ENCODE peak calls at places on chromosomes 5 and 9, in seven cellular contexts. M, D, B, S, Z, G and N are unnamed samples. For H3K4me1, the result is how much of the 10 kb centered on the place peaks cover.

GRCh38 chr5:12080761-12081160 is 176.5 kb upstream of the CTNND2 start:
- DNase-seq in M (no peak), D (no peak), B (no peak), S (no peak), Z (no peak), G (no peak), N (no peak)

GRCh38 chr9:81596671-81597426 is 92.5 kb downstream of the TLE1 start:
- DNase-seq in M (no peak), D (no peak), B (no peak), S (no peak), Z (no peak), G (no peak), N (no peak)

GRCh38 chr5:9653811-9654210 is 23.7 kb upstream of the TAS2R1 start:
- DNase-seq in M (no peak), D (no peak), B (no peak), S (peak), Z (no peak), G (no peak), N (peak)

GRCh38 chr5:59034498-59035186 is 451.8 kb downstream of the RAB3C start:
- DNase-seq in M (no peak), D (peak), B (no peak), S (peak), Z (no peak), G (no peak), N (no peak)

GRCh38 chr9:91930475-91930874 is 19.6 kb downstream of the ROR2 start:
- DNase-seq in M (no peak), D (peak), B (no peak), S (peak), Z (no peak), G (no peak), N (no peak)

GRCh38 chr9:134719331-134719730 is 77.7 kb downstream of the COL5A1 start:
- DNase-seq in M (no peak), D (no peak), B (no peak), S (no peak), Z (no peak), G (no peak), N (no peak)

GRCh38 chr5:17218353-17219005 is 1.0 kb downstream of the BASP1 start:
- DNase-seq in M (peak), D (no peak), B (peak), S (peak), Z (no peak), G (no peak), N (peak)

GRCh38 chr5:97644206-97644605 is 461.2 kb upstream of the RIOK2 start:
- DNase-seq in M (no peak), D (no peak), B (no peak), S (no peak), Z (no peak), G (no peak), N (no peak)

GRCh38 chr5:62306494-62307363 is 723 bp downstream of the KIF2A start:
- DNase-seq in M (peak), D (peak), B (peak), S (peak), Z (no peak), G (peak), N (peak)

GRCh38 chr5:16935271-16936149 is 578 bp downstream of the MYO10 start:
- DNase-seq in M (peak), D (peak), B (peak), S (no peak), Z (no peak), G (no peak), N (peak)

GRCh38 chr5:72402381-72402890 is 82.3 kb downstream of the PTCD2 start:
- DNase-seq in M (no peak), D (peak), B (no peak), S (peak), Z (no peak), G (no peak), N (no peak)

GRCh38 chr5:140023611-140024191 is 19.4 kb downstream of the NRG2 start:
- DNase-seq in M (no peak), D (no peak), B (no peak), S (no peak), Z (no peak), G (no peak), N (no peak)

GRCh38 chr9:22528485-22528884 is 81.9 kb downstream of the DMRTA1 start:
- DNase-seq in M (no peak), D (peak), B (no peak), S (peak), Z (no peak), G (no peak), N (no peak)

GRCh38 chr9:108903437-108904103 is 30.4 kb downstream of the ELP1 start:
- DNase-seq in M (no peak), D (no peak), B (no peak), S (peak), Z (no peak), G (no peak), N (no peak)

GRCh38 chr9:83285836-83286235 is 222.9 kb upstream of the RASEF start:
- DNase-seq in M (no peak), D (no peak), B (no peak), S (no peak), Z (no peak), G (no peak), N (no peak)

GRCh38 chr5:16051246-16051645 is 128.3 kb downstream of the MARCHF11 start:
- DNase-seq in M (no peak), D (no peak), B (no peak), S (no peak), Z (no peak), G (no peak), N (no peak)

GRCh38 chr5:157877821-157878220 is 18.9 kb upstream of the CLINT1 start:
- DNase-seq in M (no peak), D (no peak), B (no peak), S (no peak), Z (no peak), G (no peak), N (no peak)

GRCh38 chr9:6911901-6912650 is 154.3 kb downstream of the KDM4C start:
- DNase-seq in M (no peak), D (no peak), B (no peak), S (peak), Z (no peak), G (no peak), N (no peak)

GRCh38 chr5:103327893-103328292 is 69.3 kb downstream of the MACIR start:
- DNase-seq in M (no peak), D (no peak), B (no peak), S (no peak), Z (no peak), G (no peak), N (no peak)

GRCh38 chr9:74742792-74743389 is 144.8 kb downstream of the TRPM6 start:
- DNase-seq in M (no peak), D (peak), B (no peak), S (peak), Z (peak), G (no peak), N (no peak)

GRCh38 chr5:13866792-13867191 is 77.7 kb downstream of the DNAH5 start:
- DNase-seq in M (no peak), D (peak), B (no peak), S (peak), Z (peak), G (no peak), N (peak)

GRCh38 chr9:37468620-37469019 is 3.4 kb upstream of the ZBTB5 start:
- DNase-seq in M (no peak), D (peak), B (no peak), S (no peak), Z (no peak), G (no peak), N (no peak)

GRCh38 chr9:101477736-101478135 is 42.2 kb upstream of the ALDOB start:
- DNase-seq in M (no peak), D (no peak), B (no peak), S (peak), Z (no peak), G (no peak), N (no peak)

GRCh38 chr5:758698-759053 is 25.9 kb downstream of the ZDHHC11B start:
- DNase-seq in M (no peak), D (no peak), B (no peak), S (no peak), Z (no peak), G (no peak), N (no peak)

GRCh38 chr5:153276151-153276550 is 214.3 kb upstream of the GRIA1 start:
- DNase-seq in M (no peak), D (peak), B (no peak), S (no peak), Z (peak), G (no peak), N (peak)

GRCh38 chr9:95075700-95076099 is 241.8 kb downstream of the FANCC start:
- DNase-seq in M (no peak), D (no peak), B (no peak), S (no peak), Z (no peak), G (no peak), N (peak)

GRCh38 chr9:18393340-18394130 is 80.4 kb upstream of the ADAMTSL1 start:
- DNase-seq in M (peak), D (peak), B (no peak), S (peak), Z (peak), G (no peak), N (peak)

GRCh38 chr5:14171091-14171490 is 27.9 kb downstream of the TRIO start:
- DNase-seq in M (no peak), D (no peak), B (no peak), S (peak), Z (no peak), G (no peak), N (no peak)

GRCh38 chr9:126326228-126327015 is at the start of gene MVB12B:
- DNase-seq in M (peak), D (peak), B (no peak), S (peak), Z (no peak), G (peak), N (peak)

GRCh38 chr5:68950111-68950510 is 143.7 kb upstream of the SLC30A5 start:
- DNase-seq in M (no peak), D (no peak), B (no peak), S (no peak), Z (no peak), G (no peak), N (no peak)

GRCh38 chr9:71145179-71145578 is 23.8 kb upstream of the TRPM3 start:
- DNase-seq in M (no peak), D (no peak), B (no peak), S (no peak), Z (no peak), G (no peak), N (no peak)

GRCh38 chr9:708182-708555 is 133.3 kb upstream of the DMRT1 start:
- DNase-seq in M (no peak), D (no peak), B (no peak), S (no peak), Z (no peak), G (no peak), N (no peak)

DNA sequence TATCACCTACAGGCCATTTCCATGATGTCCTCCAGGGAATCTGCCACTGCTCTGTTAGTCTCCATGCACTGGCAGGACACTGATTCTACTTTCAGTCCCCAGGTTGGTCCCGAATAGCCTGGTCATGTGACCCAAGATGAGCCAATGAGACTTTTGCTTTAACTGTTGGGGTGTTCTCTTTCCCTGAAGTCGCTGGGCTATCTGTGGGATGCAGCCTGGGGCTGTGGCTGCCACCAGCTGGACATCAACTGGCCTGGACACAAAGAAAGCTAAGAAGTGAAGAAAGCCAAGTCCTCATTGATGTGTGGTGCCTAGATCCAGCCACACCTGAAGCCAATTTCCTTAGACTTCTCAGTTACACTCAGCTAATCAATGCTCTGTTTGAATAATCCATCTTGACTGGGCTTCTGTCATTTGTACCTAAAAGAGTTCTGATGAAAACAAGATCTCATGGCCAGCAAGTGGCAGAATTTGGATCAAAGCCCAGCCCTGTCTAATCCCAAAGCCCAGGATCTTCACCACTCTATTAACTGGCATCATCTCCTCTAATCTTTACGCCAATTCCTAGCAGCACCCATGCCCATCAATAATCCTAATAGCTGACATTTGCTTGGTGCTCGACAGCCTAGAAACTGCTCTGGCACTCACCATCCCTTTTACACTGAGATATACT is 37.1 kb downstream of the SH3PXD2B start:
- DNase-seq in M (no peak), D (peak), B (no peak), S (no peak), Z (no peak), G (no peak), N (no peak)
- TF ChIP-seq CTCF in M (no peak), D (no peak), B (no peak), S (no peak), Z (no peak), G (no peak), N (no peak)

GRCh38 chr9:14863402-14863801 is 46.8 kb downstream of the FREM1 start:
- DNase-seq in M (no peak), D (no peak), B (no peak), S (no peak), Z (no peak), G (no peak), N (no peak)
- H3K27ac ChIP-seq in M (no peak), D (no peak), B (no peak), S (no peak), Z (no peak), G (no peak), N (no peak)

GRCh38 chr5:169637856-169638190 is 748 bp downstream of the DOCK2 start:
- DNase-seq in M (peak), D (no peak), B (no peak), S (no peak), Z (no peak), G (peak), N (no peak)
- H3K4me1 ChIP-seq in M (under half), D (under half), B (under half), S (under half), Z (under half), G (under half), N (under half)

GRCh38 chr9:76756273-76756650 is 8.0 kb upstream of the PCA3 start:
- DNase-seq in M (peak), D (peak), B (no peak), S (peak), Z (peak), G (no peak), N (no peak)
- TF ChIP-seq CTCF in M (peak), D (peak), B (no peak), S (peak), Z (peak), G (no peak), N (no peak)

GRCh38 chr5:32163053-32163452 is 11.1 kb downstream of the GOLPH3 start:
- DNase-seq in M (no peak), D (no peak), B (no peak), S (no peak), Z (no peak), G (no peak), N (no peak)

GRCh38 chr5:32163785-32164184 is 10.3 kb downstream of the GOLPH3 start:
- DNase-seq in M (no peak), D (no peak), B (no peak), S (no peak), Z (no peak), G (no peak), N (no peak)

GRCh38 chr5:32168460-32169033 is 5.6 kb downstream of the GOLPH3 start:
- DNase-seq in M (no peak), D (no peak), B (no peak), S (no peak), Z (no peak), G (no peak), N (no peak)

GRCh38 chr5:32170303-32171170 is 3.6 kb downstream of the GOLPH3 start:
- DNase-seq in M (no peak), D (peak), B (no peak), S (peak), Z (no peak), G (no peak), N (no peak)

GRCh38 chr5:32165597-32165996 is 8.5 kb downstream of the GOLPH3 start:
- DNase-seq in M (no peak), D (no peak), B (no peak), S (no peak), Z (peak), G (no peak), N (no peak)
- H3K27ac ChIP-seq in M (no peak), D (peak), B (peak), S (no peak), Z (peak), G (no peak), N (peak)

DNA sequence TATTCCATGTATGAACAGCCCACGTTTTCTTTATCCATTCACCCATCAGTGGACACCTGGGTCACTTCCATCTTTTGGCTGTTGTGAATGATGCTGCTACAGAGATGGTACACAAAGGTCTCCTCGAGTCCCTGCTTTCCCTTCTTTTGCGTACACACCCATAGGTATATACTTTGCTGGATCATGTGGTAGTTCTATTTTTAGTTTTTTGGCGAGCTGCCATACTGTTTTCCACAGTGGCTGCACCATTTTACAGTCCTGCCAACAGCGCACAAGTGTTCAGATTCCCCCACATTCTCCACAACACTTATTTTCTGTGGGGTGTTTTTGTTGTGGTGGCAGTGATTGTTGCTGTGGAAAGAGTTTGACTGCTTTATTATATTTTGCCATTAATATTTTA is 16.2 kb downstream of the RAPGEF1 start:
- DNase-seq in M (no peak), D (no peak), B (no peak), S (no peak), Z (no peak), G (no peak), N (no peak)
- H3K4me1 ChIP-seq in M (under half), D (under half), B (under half), S (under half), Z (under half), G (half or more), N (under half)

GRCh38 chr5:10863763-10864383 is 102.8 kb upstream of the DAP start:
- DNase-seq in M (peak), D (peak), B (peak), S (peak), Z (peak), G (peak), N (peak)
- TF ChIP-seq CTCF in M (peak), D (peak), B (peak), S (peak), Z (peak), G (peak), N (peak)

GRCh38 chr5:78243639-78244038 is 50.9 kb downstream of the AP3B1 start:
- DNase-seq in M (no peak), D (no peak), B (no peak), S (peak), Z (no peak), G (no peak), N (no peak)
- H3K27ac ChIP-seq in M (no peak), D (no peak), B (no peak), S (peak), Z (no peak), G (no peak), N (no peak)

DNA sequence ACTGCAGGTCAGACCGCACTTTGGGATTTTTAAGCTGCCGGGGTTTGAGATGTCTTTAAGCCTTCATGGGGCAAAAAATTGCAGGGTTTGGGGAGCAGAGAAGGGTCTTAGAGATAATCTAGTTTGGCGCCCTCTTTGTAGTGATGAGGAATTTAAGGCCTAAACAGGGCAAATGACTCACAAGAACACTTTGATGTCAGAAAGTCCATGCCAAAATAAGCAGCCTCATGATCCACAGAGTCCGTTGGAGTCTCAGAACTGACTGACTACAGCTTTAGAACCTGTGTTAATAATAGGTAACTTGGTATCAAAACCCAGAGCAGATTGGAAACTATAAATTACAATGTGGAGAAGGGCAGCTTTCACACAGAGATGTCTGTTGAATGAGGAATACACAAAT is 35.9 kb upstream of the PTGS1 start:
- DNase-seq in M (no peak), D (no peak), B (no peak), S (peak), Z (no peak), G (no peak), N (no peak)
- H3K4me1 ChIP-seq in M (under half), D (under half), B (under half), S (under half), Z (under half), G (under half), N (under half)

DNA sequence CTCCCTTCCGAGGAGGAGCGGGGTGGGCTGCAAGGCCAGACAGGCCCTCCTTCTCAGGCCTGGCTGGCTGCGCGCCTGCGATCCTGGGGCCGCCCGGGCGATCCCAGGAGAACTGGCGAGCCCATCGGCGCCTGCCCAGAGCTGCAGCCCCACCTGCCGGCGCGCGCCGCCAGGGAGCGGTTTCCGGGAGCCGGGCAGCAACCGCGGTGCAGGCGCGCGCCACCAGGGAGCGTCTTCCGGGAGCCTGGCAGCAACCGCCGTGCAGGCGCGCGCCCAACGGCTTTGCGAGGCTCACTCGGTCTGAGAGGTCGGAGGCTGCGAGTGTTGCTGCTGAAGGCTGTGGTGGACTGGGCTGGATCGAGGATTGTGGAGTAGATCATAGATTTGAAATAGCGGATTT is 668.7 kb downstream of the SPATA31A6 start:
- DNase-seq in M (no peak), D (peak), B (no peak), S (no peak), Z (peak), G (no peak), N (peak)
- TF ChIP-seq CTCF in M (no peak), D (peak), B (no peak), S (no peak), Z (peak), G (no peak), N (peak)